ENCODE peak calls at places on chromosome 5, in five cellular contexts. One of them, this sample, is unnamed.

GRCh38 chr5:11524188-11524587 is 380.1 kb downstream of the CTNND2 start:
- DNase-seq in pancreas: no peak
- DNase-seq in brain microvascular endothelial cell: no peak
- DNase-seq in Peyer's patch: no peak
- DNase-seq in upper lobe of right lung: no peak
- DNase-seq in this sample: no peak

GRCh38 chr5:114822885-114823284 is 346.8 kb downstream of the TRIM36 start:
- DNase-seq in pancreas: no peak
- DNase-seq in brain microvascular endothelial cell: no peak
- DNase-seq in Peyer's patch: no peak
- DNase-seq in upper lobe of right lung: no peak
- DNase-seq in this sample: no peak

GRCh38 chr5:88770290-88771257 is 112.4 kb downstream of the MEF2C start:
- DNase-seq in pancreas: no peak
- DNase-seq in brain microvascular endothelial cell: peak
- DNase-seq in Peyer's patch: no peak
- DNase-seq in upper lobe of right lung: no peak
- DNase-seq in this sample: no peak

GRCh38 chr5:36614657-36615308 is 8.4 kb downstream of the SLC1A3 start:
- DNase-seq in pancreas: no peak
- DNase-seq in brain microvascular endothelial cell: no peak
- DNase-seq in Peyer's patch: no peak
- DNase-seq in upper lobe of right lung: no peak
- DNase-seq in this sample: no peak

GRCh38 chr5:133952729-133953567 is 15.5 kb downstream of the C5orf15 start:
- DNase-seq in pancreas: no peak
- DNase-seq in brain microvascular endothelial cell: peak
- DNase-seq in Peyer's patch: peak
- DNase-seq in upper lobe of right lung: no peak
- DNase-seq in this sample: peak

GRCh38 chr5:57429513-57430120 is 53.0 kb downstream of the ACTBL2 start:
- DNase-seq in pancreas: no peak
- DNase-seq in brain microvascular endothelial cell: no peak
- DNase-seq in Peyer's patch: no peak
- DNase-seq in upper lobe of right lung: no peak
- DNase-seq in this sample: no peak

GRCh38 chr5:179138568-179138925 is 78.4 kb downstream of the ZNF354C start:
- DNase-seq in pancreas: no peak
- DNase-seq in brain microvascular endothelial cell: no peak
- DNase-seq in Peyer's patch: no peak
- DNase-seq in upper lobe of right lung: no peak
- DNase-seq in this sample: no peak

GRCh38 chr5:73451218-73452130 is 2.9 kb upstream of the FOXD1 start:
- DNase-seq in pancreas: peak
- DNase-seq in brain microvascular endothelial cell: no peak
- DNase-seq in Peyer's patch: peak
- DNase-seq in upper lobe of right lung: peak
- DNase-seq in this sample: peak

GRCh38 chr5:168282120-168282519 is 9.3 kb upstream of the WWC1 start:
- DNase-seq in pancreas: no peak
- DNase-seq in brain microvascular endothelial cell: no peak
- DNase-seq in Peyer's patch: no peak
- DNase-seq in upper lobe of right lung: peak
- DNase-seq in this sample: no peak

GRCh38 chr5:150515446-150515845 is 7.5 kb downstream of the NDST1 start:
- DNase-seq in pancreas: no peak
- DNase-seq in brain microvascular endothelial cell: peak
- DNase-seq in Peyer's patch: no peak
- DNase-seq in upper lobe of right lung: no peak
- DNase-seq in this sample: no peak

GRCh38 chr5:12330381-12330780 is 426.1 kb upstream of the CTNND2 start:
- DNase-seq in pancreas: no peak
- DNase-seq in brain microvascular endothelial cell: no peak
- DNase-seq in Peyer's patch: no peak
- DNase-seq in upper lobe of right lung: no peak
- DNase-seq in this sample: no peak

GRCh38 chr5:137316346-137316736 is 182.8 kb downstream of the SPOCK1 start:
- DNase-seq in pancreas: no peak
- DNase-seq in brain microvascular endothelial cell: no peak
- DNase-seq in Peyer's patch: no peak
- DNase-seq in upper lobe of right lung: no peak
- DNase-seq in this sample: no peak

GRCh38 chr5:160970605-160971191 is 118.7 kb upstream of the ATP10B start:
- DNase-seq in pancreas: no peak
- DNase-seq in brain microvascular endothelial cell: no peak
- DNase-seq in Peyer's patch: no peak
- DNase-seq in upper lobe of right lung: no peak
- DNase-seq in this sample: no peak

GRCh38 chr5:1901983-1902382 is 19.3 kb upstream of the IRX4 start:
- DNase-seq in pancreas: no peak
- DNase-seq in brain microvascular endothelial cell: no peak
- DNase-seq in Peyer's patch: no peak
- DNase-seq in upper lobe of right lung: no peak
- DNase-seq in this sample: no peak

GRCh38 chr5:135544666-135545045 is 8.9 kb upstream of the NEUROG1 start:
- DNase-seq in pancreas: no peak
- DNase-seq in brain microvascular endothelial cell: no peak
- DNase-seq in Peyer's patch: no peak
- DNase-seq in upper lobe of right lung: no peak
- DNase-seq in this sample: no peak

GRCh38 chr5:155616779-155617392 is 603.3 kb downstream of the KIF4B start:
- DNase-seq in pancreas: peak
- DNase-seq in brain microvascular endothelial cell: no peak
- DNase-seq in Peyer's patch: peak
- DNase-seq in upper lobe of right lung: peak
- DNase-seq in this sample: peak

GRCh38 chr5:89556215-89557009 is 673.4 kb upstream of the MEF2C start:
- DNase-seq in pancreas: no peak
- DNase-seq in brain microvascular endothelial cell: peak
- DNase-seq in Peyer's patch: no peak
- DNase-seq in upper lobe of right lung: no peak
- DNase-seq in this sample: no peak

GRCh38 chr5:74865799-74866652 is at the start of gene FAM169A:
- DNase-seq in pancreas: peak
- DNase-seq in brain microvascular endothelial cell: no peak
- DNase-seq in Peyer's patch: peak
- DNase-seq in upper lobe of right lung: peak
- DNase-seq in this sample: peak

GRCh38 chr5:14237313-14238086 is 94.4 kb downstream of the TRIO start:
- DNase-seq in pancreas: no peak
- DNase-seq in brain microvascular endothelial cell: no peak
- DNase-seq in Peyer's patch: no peak
- DNase-seq in upper lobe of right lung: no peak
- DNase-seq in this sample: no peak

GRCh38 chr5:173208296-173208695 is 26.7 kb downstream of the NKX2-5 start:
- DNase-seq in pancreas: no peak
- DNase-seq in brain microvascular endothelial cell: no peak
- DNase-seq in Peyer's patch: no peak
- DNase-seq in upper lobe of right lung: peak
- DNase-seq in this sample: no peak
- H3K27ac ChIP-seq in pancreas: no peak
- H3K27ac ChIP-seq in brain microvascular endothelial cell: no peak
- H3K27ac ChIP-seq in Peyer's patch: no peak
- H3K27ac ChIP-seq in upper lobe of right lung: no peak
- H3K27ac ChIP-seq in this sample: no peak

DNA sequence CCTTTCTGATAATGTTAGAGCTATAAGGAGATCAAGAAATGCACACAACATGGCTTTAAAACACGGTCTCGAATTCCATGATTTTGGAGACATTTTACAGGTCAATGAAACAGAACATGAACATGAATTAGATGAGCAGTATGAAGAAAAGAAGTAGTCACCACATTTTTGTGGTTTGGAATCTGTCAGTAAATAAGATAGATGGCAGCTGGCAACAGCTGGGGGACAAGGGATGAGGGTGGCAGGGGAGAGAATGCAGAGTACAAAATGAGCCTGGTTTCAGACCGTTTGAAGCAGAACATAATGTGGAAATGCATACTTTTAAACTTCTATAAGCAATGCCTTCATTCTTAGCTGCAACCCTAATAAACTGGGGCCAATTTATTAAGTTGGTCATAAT is 107.1 kb downstream of the OXCT1 start:
- DNase-seq in pancreas: no peak
- DNase-seq in brain microvascular endothelial cell: peak
- DNase-seq in Peyer's patch: no peak
- DNase-seq in upper lobe of right lung: no peak
- DNase-seq in this sample: no peak
- H3K27ac ChIP-seq in pancreas: no peak
- H3K27ac ChIP-seq in brain microvascular endothelial cell: no peak
- H3K27ac ChIP-seq in Peyer's patch: no peak
- H3K27ac ChIP-seq in upper lobe of right lung: no peak
- H3K27ac ChIP-seq in this sample: no peak

GRCh38 chr5:67004730-67005350 is 191.8 kb downstream of the CD180 start:
- DNase-seq in pancreas: no peak
- DNase-seq in brain microvascular endothelial cell: no peak
- DNase-seq in Peyer's patch: peak
- DNase-seq in upper lobe of right lung: no peak
- DNase-seq in this sample: no peak

GRCh38 chr5:67003906-67004729 is 192.5 kb downstream of the CD180 start:
- DNase-seq in pancreas: peak
- DNase-seq in brain microvascular endothelial cell: peak
- DNase-seq in Peyer's patch: peak
- DNase-seq in upper lobe of right lung: peak
- DNase-seq in this sample: peak

GRCh38 chr5:67002832-67003231 is 193.8 kb downstream of the CD180 start:
- DNase-seq in pancreas: no peak
- DNase-seq in brain microvascular endothelial cell: no peak
- DNase-seq in Peyer's patch: no peak
- DNase-seq in upper lobe of right lung: no peak
- DNase-seq in this sample: no peak

GRCh38 chr5:67000794-67001475 is 195.7 kb downstream of the CD180 start:
- DNase-seq in pancreas: no peak
- DNase-seq in brain microvascular endothelial cell: no peak
- DNase-seq in Peyer's patch: no peak
- DNase-seq in upper lobe of right lung: no peak
- DNase-seq in this sample: no peak

GRCh38 chr5:67003373-67003905 is 193.2 kb downstream of the CD180 start:
- DNase-seq in pancreas: no peak
- DNase-seq in brain microvascular endothelial cell: no peak
- DNase-seq in Peyer's patch: no peak
- DNase-seq in upper lobe of right lung: no peak
- DNase-seq in this sample: no peak
- H3K27ac ChIP-seq in pancreas: peak
- H3K27ac ChIP-seq in brain microvascular endothelial cell: peak
- H3K27ac ChIP-seq in Peyer's patch: peak
- H3K27ac ChIP-seq in upper lobe of right lung: peak
- H3K27ac ChIP-seq in this sample: peak

GRCh38 chr5:68821056-68821455 is 272.8 kb upstream of the SLC30A5 start:
- DNase-seq in pancreas: no peak
- DNase-seq in brain microvascular endothelial cell: no peak
- DNase-seq in Peyer's patch: no peak
- DNase-seq in upper lobe of right lung: no peak
- DNase-seq in this sample: no peak
- H3K27ac ChIP-seq in pancreas: no peak
- H3K27ac ChIP-seq in brain microvascular endothelial cell: no peak
- H3K27ac ChIP-seq in Peyer's patch: no peak
- H3K27ac ChIP-seq in upper lobe of right lung: no peak
- H3K27ac ChIP-seq in this sample: no peak

GRCh38 chr5:39371367-39371635 is 7.0 kb upstream of the C9 start:
- DNase-seq in pancreas: no peak
- DNase-seq in brain microvascular endothelial cell: no peak
- DNase-seq in Peyer's patch: no peak
- DNase-seq in upper lobe of right lung: no peak
- DNase-seq in this sample: no peak
- H3K27ac ChIP-seq in pancreas: no peak
- H3K27ac ChIP-seq in brain microvascular endothelial cell: no peak
- H3K27ac ChIP-seq in Peyer's patch: no peak
- H3K27ac ChIP-seq in upper lobe of right lung: no peak
- H3K27ac ChIP-seq in this sample: no peak

DNA sequence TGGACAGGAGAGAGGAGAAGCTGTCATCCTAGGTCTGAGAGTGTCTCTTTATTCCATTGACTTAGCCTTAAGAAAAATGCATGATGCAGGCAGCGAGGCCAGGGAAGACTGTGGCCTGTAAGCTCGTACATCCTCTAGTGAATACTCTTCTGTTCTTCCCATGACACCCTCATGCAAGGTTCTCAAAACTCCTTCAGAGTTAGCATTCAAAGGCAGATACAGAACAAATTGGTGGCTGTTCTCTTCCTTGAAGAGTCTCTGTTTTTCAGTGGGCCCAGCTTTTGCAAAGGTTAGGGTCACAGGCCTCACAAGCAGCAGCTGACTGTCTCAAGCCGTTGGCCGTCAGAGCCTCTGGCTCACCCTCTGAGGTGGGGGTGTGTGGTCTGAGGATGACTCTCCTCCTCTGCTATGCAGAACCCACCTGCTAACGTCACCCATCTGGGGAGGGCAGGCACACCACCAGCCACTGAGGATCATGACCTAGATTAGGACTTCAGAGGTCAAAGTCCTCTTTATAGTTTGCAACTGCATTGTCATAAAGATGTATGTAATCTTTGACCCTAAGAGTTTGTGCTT is 15.1 kb downstream of the ADCY2 start:
- DNase-seq in pancreas: no peak
- DNase-seq in brain microvascular endothelial cell: no peak
- DNase-seq in Peyer's patch: no peak
- DNase-seq in upper lobe of right lung: no peak
- DNase-seq in this sample: no peak
- H3K27ac ChIP-seq in pancreas: no peak
- H3K27ac ChIP-seq in brain microvascular endothelial cell: no peak
- H3K27ac ChIP-seq in Peyer's patch: no peak
- H3K27ac ChIP-seq in upper lobe of right lung: no peak
- H3K27ac ChIP-seq in this sample: no peak

GRCh38 chr5:157180374-157181264 is at the start of gene ITK:
- DNase-seq in pancreas: no peak
- DNase-seq in brain microvascular endothelial cell: no peak
- DNase-seq in Peyer's patch: no peak
- DNase-seq in upper lobe of right lung: no peak
- DNase-seq in this sample: no peak
- H3K27ac ChIP-seq in pancreas: no peak
- H3K27ac ChIP-seq in brain microvascular endothelial cell: no peak
- H3K27ac ChIP-seq in Peyer's patch: peak
- H3K27ac ChIP-seq in upper lobe of right lung: peak
- H3K27ac ChIP-seq in this sample: no peak